ENCODE peak calls at places on chromosomes 6 and 20, in seven cellular contexts. One of them, this sample, is unnamed.

GRCh38 chr6:48957781-48958180 is 505.3 kb downstream of the MMUT start:
- DNase-seq in Panc1: no peak
- DNase-seq in GM23338: no peak
- DNase-seq in A549: no peak
- DNase-seq in upper lobe of left lung: no peak
- DNase-seq in H1: no peak
- DNase-seq in fibroblast of pulmonary artery: peak
- DNase-seq in this sample: peak

GRCh38 chr6:48147101-48147500 is 36.1 kb upstream of the PTCHD4 start:
- DNase-seq in Panc1: no peak
- DNase-seq in GM23338: no peak
- DNase-seq in A549: no peak
- DNase-seq in upper lobe of left lung: no peak
- DNase-seq in H1: no peak
- DNase-seq in fibroblast of pulmonary artery: no peak
- DNase-seq in this sample: no peak

GRCh38 chr6:75349262-75349984 is 64.8 kb upstream of the TMEM30A start:
- DNase-seq in Panc1: no peak
- DNase-seq in GM23338: peak
- DNase-seq in A549: no peak
- DNase-seq in upper lobe of left lung: peak
- DNase-seq in H1: peak
- DNase-seq in fibroblast of pulmonary artery: peak
- DNase-seq in this sample: peak

GRCh38 chr20:35008411-35009342 is 53.0 kb downstream of the MYH7B start:
- DNase-seq in Panc1: no peak
- DNase-seq in GM23338: no peak
- DNase-seq in A549: no peak
- DNase-seq in upper lobe of left lung: peak
- DNase-seq in H1: no peak
- DNase-seq in fibroblast of pulmonary artery: peak
- DNase-seq in this sample: no peak

GRCh38 chr20:57498425-57499400 is 26.2 kb downstream of the CTCFL start:
- DNase-seq in Panc1: no peak
- DNase-seq in GM23338: peak
- DNase-seq in A549: peak
- DNase-seq in upper lobe of left lung: peak
- DNase-seq in H1: no peak
- DNase-seq in fibroblast of pulmonary artery: peak
- DNase-seq in this sample: peak

GRCh38 chr6:31579546-31580445 is 2.4 kb downstream of the LTB start:
- DNase-seq in Panc1: no peak
- DNase-seq in GM23338: no peak
- DNase-seq in A549: no peak
- DNase-seq in upper lobe of left lung: no peak
- DNase-seq in H1: no peak
- DNase-seq in fibroblast of pulmonary artery: no peak
- DNase-seq in this sample: no peak

GRCh38 chr6:33781105-33781975 is 7.6 kb downstream of the LEMD2 start:
- DNase-seq in Panc1: peak
- DNase-seq in GM23338: peak
- DNase-seq in A549: peak
- DNase-seq in upper lobe of left lung: no peak
- DNase-seq in H1: peak
- DNase-seq in fibroblast of pulmonary artery: peak
- DNase-seq in this sample: peak

GRCh38 chr6:48087448-48087847 is 23.5 kb downstream of the PTCHD4 start:
- DNase-seq in Panc1: peak
- DNase-seq in GM23338: peak
- DNase-seq in A549: peak
- DNase-seq in upper lobe of left lung: no peak
- DNase-seq in H1: no peak
- DNase-seq in fibroblast of pulmonary artery: peak
- DNase-seq in this sample: peak

GRCh38 chr6:135331002-135331401 is 149.9 kb downstream of the MYB start:
- DNase-seq in Panc1: no peak
- DNase-seq in GM23338: no peak
- DNase-seq in A549: no peak
- DNase-seq in upper lobe of left lung: no peak
- DNase-seq in H1: no peak
- DNase-seq in fibroblast of pulmonary artery: peak
- DNase-seq in this sample: peak

GRCh38 chr6:97437087-97437486 is 154.1 kb upstream of the MMS22L start:
- DNase-seq in Panc1: peak
- DNase-seq in GM23338: peak
- DNase-seq in A549: peak
- DNase-seq in upper lobe of left lung: no peak
- DNase-seq in H1: no peak
- DNase-seq in fibroblast of pulmonary artery: peak
- DNase-seq in this sample: peak

GRCh38 chr6:166515072-166515810 is 71.2 kb downstream of the RAMACL start:
- DNase-seq in Panc1: peak
- DNase-seq in GM23338: no peak
- DNase-seq in A549: peak
- DNase-seq in upper lobe of left lung: no peak
- DNase-seq in H1: no peak
- DNase-seq in fibroblast of pulmonary artery: peak
- DNase-seq in this sample: peak

GRCh38 chr6:155381856-155382690 is 67.8 kb upstream of the TFB1M start:
- DNase-seq in Panc1: no peak
- DNase-seq in GM23338: no peak
- DNase-seq in A549: no peak
- DNase-seq in upper lobe of left lung: no peak
- DNase-seq in H1: no peak
- DNase-seq in fibroblast of pulmonary artery: peak
- DNase-seq in this sample: peak

GRCh38 chr6:28232785-28233184 is 7.7 kb downstream of the ZSCAN9 start:
- DNase-seq in Panc1: no peak
- DNase-seq in GM23338: no peak
- DNase-seq in A549: no peak
- DNase-seq in upper lobe of left lung: no peak
- DNase-seq in H1: no peak
- DNase-seq in fibroblast of pulmonary artery: no peak
- DNase-seq in this sample: no peak

GRCh38 chr6:33622456-33623431 is 1.6 kb downstream of the ITPR3 start:
- DNase-seq in Panc1: no peak
- DNase-seq in GM23338: no peak
- DNase-seq in A549: no peak
- DNase-seq in upper lobe of left lung: peak
- DNase-seq in H1: no peak
- DNase-seq in fibroblast of pulmonary artery: peak
- DNase-seq in this sample: peak

GRCh38 chr20:63326314-63327228 is 33.6 kb downstream of the COL20A1 start:
- DNase-seq in Panc1: no peak
- DNase-seq in GM23338: no peak
- DNase-seq in A549: no peak
- DNase-seq in upper lobe of left lung: no peak
- DNase-seq in H1: no peak
- DNase-seq in fibroblast of pulmonary artery: no peak
- DNase-seq in this sample: no peak

GRCh38 chr20:61361501-61361900 is 109.4 kb downstream of the CDH4 start:
- DNase-seq in Panc1: no peak
- DNase-seq in GM23338: no peak
- DNase-seq in A549: no peak
- DNase-seq in upper lobe of left lung: no peak
- DNase-seq in H1: no peak
- DNase-seq in fibroblast of pulmonary artery: no peak
- DNase-seq in this sample: no peak

GRCh38 chr20:18007534-18008292 is 38.9 kb downstream of the MGME1 start:
- DNase-seq in Panc1: no peak
- DNase-seq in GM23338: no peak
- DNase-seq in A549: no peak
- DNase-seq in upper lobe of left lung: peak
- DNase-seq in H1: no peak
- DNase-seq in fibroblast of pulmonary artery: no peak
- DNase-seq in this sample: peak

GRCh38 chr6:20353134-20353533 is 48.5 kb upstream of the E2F3 start:
- DNase-seq in Panc1: no peak
- DNase-seq in GM23338: no peak
- DNase-seq in A549: no peak
- DNase-seq in upper lobe of left lung: no peak
- DNase-seq in H1: no peak
- DNase-seq in fibroblast of pulmonary artery: no peak
- DNase-seq in this sample: no peak
- TF ChIP-seq CTCF in Panc1: no peak
- TF ChIP-seq CTCF in GM23338: no peak
- TF ChIP-seq CTCF in A549: no peak
- TF ChIP-seq CTCF in upper lobe of left lung: no peak
- TF ChIP-seq CTCF in H1: no peak
- TF ChIP-seq CTCF in fibroblast of pulmonary artery: no peak
- TF ChIP-seq CTCF in this sample: no peak

GRCh38 chr6:152057832-152058498 is 250.5 kb downstream of the ESR1 start:
- DNase-seq in Panc1: no peak
- DNase-seq in GM23338: peak
- DNase-seq in A549: no peak
- DNase-seq in upper lobe of left lung: no peak
- DNase-seq in H1: no peak
- DNase-seq in fibroblast of pulmonary artery: no peak
- DNase-seq in this sample: peak

GRCh38 chr6:152055517-152055916 is 248.0 kb downstream of the ESR1 start:
- DNase-seq in Panc1: no peak
- DNase-seq in GM23338: no peak
- DNase-seq in A549: no peak
- DNase-seq in upper lobe of left lung: no peak
- DNase-seq in H1: no peak
- DNase-seq in fibroblast of pulmonary artery: no peak
- DNase-seq in this sample: no peak

GRCh38 chr6:152052061-152052460 is 244.6 kb downstream of the ESR1 start:
- DNase-seq in Panc1: no peak
- DNase-seq in GM23338: no peak
- DNase-seq in A549: no peak
- DNase-seq in upper lobe of left lung: no peak
- DNase-seq in H1: no peak
- DNase-seq in fibroblast of pulmonary artery: no peak
- DNase-seq in this sample: no peak

GRCh38 chr6:152053332-152053731 is 245.8 kb downstream of the ESR1 start:
- DNase-seq in Panc1: no peak
- DNase-seq in GM23338: no peak
- DNase-seq in A549: no peak
- DNase-seq in upper lobe of left lung: no peak
- DNase-seq in H1: no peak
- DNase-seq in fibroblast of pulmonary artery: no peak
- DNase-seq in this sample: no peak

GRCh38 chr6:152054441-152054840 is 247.0 kb downstream of the ESR1 start:
- DNase-seq in Panc1: no peak
- DNase-seq in GM23338: no peak
- DNase-seq in A549: peak
- DNase-seq in upper lobe of left lung: no peak
- DNase-seq in H1: no peak
- DNase-seq in fibroblast of pulmonary artery: peak
- DNase-seq in this sample: peak
- H3K4me3 ChIP-seq in Panc1: no peak
- H3K4me3 ChIP-seq in GM23338: no peak
- H3K4me3 ChIP-seq in A549: no peak
- H3K4me3 ChIP-seq in upper lobe of left lung: no peak
- H3K4me3 ChIP-seq in H1: no peak
- H3K4me3 ChIP-seq in fibroblast of pulmonary artery: no peak
- H3K4me3 ChIP-seq in this sample: no peak

GRCh38 chr6:26660096-26660425 is 515 bp upstream of the ZNF322 start:
- DNase-seq in Panc1: no peak
- DNase-seq in GM23338: peak
- DNase-seq in A549: peak
- DNase-seq in upper lobe of left lung: no peak
- DNase-seq in H1: no peak
- DNase-seq in fibroblast of pulmonary artery: peak
- DNase-seq in this sample: peak
- TF ChIP-seq CTCF in Panc1: peak
- TF ChIP-seq CTCF in GM23338: peak
- TF ChIP-seq CTCF in A549: no peak
- TF ChIP-seq CTCF in upper lobe of left lung: no peak
- TF ChIP-seq CTCF in H1: peak
- TF ChIP-seq CTCF in fibroblast of pulmonary artery: peak
- TF ChIP-seq CTCF in this sample: peak

GRCh38 chr6:96075826-96076225 is 60.1 kb downstream of the FUT9 start:
- DNase-seq in Panc1: no peak
- DNase-seq in GM23338: no peak
- DNase-seq in A549: no peak
- DNase-seq in upper lobe of left lung: no peak
- DNase-seq in H1: no peak
- DNase-seq in fibroblast of pulmonary artery: no peak
- DNase-seq in this sample: no peak

DNA sequence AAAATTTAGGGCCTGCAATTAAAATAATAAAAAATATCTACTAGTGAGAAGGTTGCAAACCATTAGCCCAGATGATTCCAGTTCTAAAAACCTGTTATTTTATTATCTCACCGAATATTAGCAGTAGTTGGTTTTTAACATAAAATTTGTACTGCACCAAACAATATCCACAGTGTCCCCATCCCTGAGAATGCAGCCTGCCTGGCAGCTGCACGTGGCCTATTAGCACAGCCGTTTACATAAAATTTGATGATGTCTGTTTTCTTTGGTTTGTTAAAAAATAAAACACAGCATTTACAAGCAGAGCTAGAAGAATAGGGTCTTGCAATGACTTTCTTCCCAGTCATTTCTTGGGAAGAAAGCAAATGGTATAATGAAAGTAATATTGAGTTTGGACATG is 58.2 kb downstream of the FUT9 start:
- DNase-seq in Panc1: no peak
- DNase-seq in GM23338: no peak
- DNase-seq in A549: no peak
- DNase-seq in upper lobe of left lung: no peak
- DNase-seq in H1: no peak
- DNase-seq in fibroblast of pulmonary artery: no peak
- DNase-seq in this sample: no peak
- H3K4me3 ChIP-seq in Panc1: no peak
- H3K4me3 ChIP-seq in GM23338: no peak
- H3K4me3 ChIP-seq in A549: no peak
- H3K4me3 ChIP-seq in upper lobe of left lung: no peak
- H3K4me3 ChIP-seq in H1: no peak
- H3K4me3 ChIP-seq in fibroblast of pulmonary artery: no peak
- H3K4me3 ChIP-seq in this sample: no peak

GRCh38 chr6:2245103-2245953 is at the start of gene GMDS:
- DNase-seq in Panc1: no peak
- DNase-seq in GM23338: peak
- DNase-seq in A549: peak
- DNase-seq in upper lobe of left lung: peak
- DNase-seq in H1: peak
- DNase-seq in fibroblast of pulmonary artery: peak
- DNase-seq in this sample: peak
- TF ChIP-seq CTCF in Panc1: no peak
- TF ChIP-seq CTCF in GM23338: no peak
- TF ChIP-seq CTCF in A549: no peak
- TF ChIP-seq CTCF in upper lobe of left lung: no peak
- TF ChIP-seq CTCF in H1: no peak
- TF ChIP-seq CTCF in fibroblast of pulmonary artery: no peak
- TF ChIP-seq CTCF in this sample: no peak

This sample was measured in choroid plexus epithelial cell.